ENCODE peak calls at places on chromosomes 2 and 18, in eight cellular contexts. T is HFF-Myc, R is AG04449, Y is WERI-Rb-1, A is sigmoid colon, O is choroid plexus epithelial cell, F is esophagus squamous epithelium, Z is BE2C. C is an unnamed sample.

GRCh38 chr18:36296591-36297418 is 708 bp upstream of the FHOD3 start:
- DNase-seq in T (peak), R (no peak), Y (peak), A (peak), O (peak), F (no peak), Z (peak), C (peak)

GRCh38 chr2:66578853-66579158 is 143.9 kb downstream of the MEIS1 start:
- DNase-seq in T (no peak), R (no peak), Y (no peak), A (no peak), O (no peak), F (no peak), Z (no peak), C (no peak)

GRCh38 chr2:157596992-157597681 is 31.5 kb downstream of the ACVR1C start:
- DNase-seq in T (no peak), R (no peak), Y (no peak), A (peak), O (peak), F (no peak), Z (peak), C (peak)

GRCh38 chr2:57080035-57080434 is 896.2 kb downstream of the CCDC85A start:
- DNase-seq in T (no peak), R (no peak), Y (no peak), A (no peak), O (peak), F (no peak), Z (no peak), C (peak)

GRCh38 chr18:79621501-79621900 is 58.1 kb upstream of the CTDP1 start:
- DNase-seq in T (no peak), R (no peak), Y (no peak), A (no peak), O (no peak), F (no peak), Z (no peak), C (no peak)

GRCh38 chr18:76627444-76627843 is 132.4 kb upstream of the ZNF516 start:
- DNase-seq in T (no peak), R (no peak), Y (no peak), A (no peak), O (no peak), F (no peak), Z (no peak), C (no peak)

GRCh38 chr2:151097118-151097517 is 164.5 kb downstream of the RBM43 start:
- DNase-seq in T (no peak), R (no peak), Y (no peak), A (no peak), O (no peak), F (no peak), Z (no peak), C (no peak)

GRCh38 chr2:163191372-163191771 is 352.8 kb upstream of the KCNH7 start:
- DNase-seq in T (no peak), R (no peak), Y (peak), A (no peak), O (peak), F (no peak), Z (peak), C (peak)

GRCh38 chr2:39689876-39690275 is 24.2 kb downstream of the TMEM178A start:
- DNase-seq in T (no peak), R (no peak), Y (no peak), A (no peak), O (no peak), F (no peak), Z (no peak), C (no peak)

GRCh38 chr18:13610517-13610916 is 115.8 kb downstream of the FAM210A start:
- DNase-seq in T (no peak), R (no peak), Y (no peak), A (peak), O (no peak), F (no peak), Z (no peak), C (no peak)

GRCh38 chr18:13611616-13612110 is 114.7 kb downstream of the FAM210A start:
- DNase-seq in T (no peak), R (no peak), Y (no peak), A (peak), O (peak), F (no peak), Z (no peak), C (peak)

GRCh38 chr18:13612111-13612997 is 114.0 kb downstream of the FAM210A start:
- DNase-seq in T (no peak), R (no peak), Y (no peak), A (peak), O (no peak), F (peak), Z (peak), C (no peak)

GRCh38 chr18:13613099-13613498 is 113.3 kb downstream of the FAM210A start:
- DNase-seq in T (no peak), R (no peak), Y (no peak), A (no peak), O (no peak), F (no peak), Z (no peak), C (no peak)

GRCh38 chr18:13611058-13611615 is 115.2 kb downstream of the FAM210A start:
- DNase-seq in T (no peak), R (no peak), Y (no peak), A (peak), O (peak), F (no peak), Z (no peak), C (peak)
- H3K4me3 ChIP-seq in T (peak), R (peak), Y (no peak), A (peak), O (peak), F (peak), Z (peak), C (peak)

GRCh38 chr2:143840601-143841000 is 679.3 kb downstream of the ZEB2 start:
- DNase-seq in T (no peak), R (no peak), Y (no peak), A (no peak), O (no peak), F (no peak), Z (no peak), C (no peak)
- TF ChIP-seq CTCF in T (no peak), R (no peak), Y (no peak), A (no peak), O (no peak), F (no peak), Z (no peak), C (no peak)

GRCh38 chr2:237892936-237893595 is 33.6 kb downstream of the RAMP1 start:
- DNase-seq in T (no peak), R (no peak), Y (no peak), A (peak), O (no peak), F (no peak), Z (no peak), C (no peak)
- H3K4me3 ChIP-seq in T (no peak), R (no peak), Y (no peak), A (no peak), O (no peak), F (no peak), Z (no peak), C (no peak)

GRCh38 chr2:137677466-137677865 is 286.8 kb upstream of the HNMT start:
- DNase-seq in T (no peak), R (no peak), Y (no peak), A (no peak), O (no peak), F (no peak), Z (no peak), C (no peak)
- TF ChIP-seq CTCF in T (no peak), R (no peak), Y (no peak), A (no peak), O (no peak), F (no peak), Z (no peak), C (no peak)

GRCh38 chr2:3465328-3465727 is 54.0 kb downstream of the ADI1 start:
- DNase-seq in T (no peak), R (no peak), Y (no peak), A (peak), O (no peak), F (no peak), Z (peak), C (no peak)
- H3K4me3 ChIP-seq in T (no peak), R (no peak), Y (no peak), A (no peak), O (no peak), F (no peak), Z (no peak), C (no peak)

GRCh38 chr2:205678743-205679142 is 3.6 kb upstream of the NRP2 start:
- DNase-seq in T (no peak), R (no peak), Y (no peak), A (no peak), O (no peak), F (no peak), Z (no peak), C (no peak)
- TF ChIP-seq CTCF in T (no peak), R (no peak), Y (no peak), A (no peak), O (no peak), F (no peak), Z (no peak), C (no peak)

GRCh38 chr2:218897394-218898108 is 16.9 kb downstream of the WNT10A start:
- DNase-seq in T (no peak), R (no peak), Y (no peak), A (no peak), O (no peak), F (no peak), Z (peak), C (no peak)
- H3K4me3 ChIP-seq in T (no peak), R (no peak), Y (no peak), A (no peak), O (no peak), F (peak), Z (peak), C (no peak)

DNA sequence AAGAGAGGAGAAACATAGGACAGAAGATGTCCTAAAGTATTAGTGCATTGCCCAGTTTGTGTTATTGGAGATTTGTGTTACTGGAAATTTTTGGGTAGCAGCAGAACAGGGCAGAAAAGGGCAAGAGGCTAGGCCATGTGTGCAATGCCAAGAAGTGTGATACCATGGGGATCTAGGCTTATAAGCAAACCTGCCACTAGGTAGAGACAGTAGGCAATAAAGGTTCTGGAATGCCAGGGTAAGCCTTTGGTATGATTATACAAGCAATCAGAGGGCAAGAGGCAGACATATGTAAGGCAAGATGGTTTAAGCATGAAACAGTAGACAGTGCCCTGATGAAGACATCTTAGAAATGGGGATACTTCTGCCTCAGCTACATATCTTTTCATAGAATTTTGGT is 12.3 kb upstream of the CERS6 start:
- DNase-seq in T (no peak), R (no peak), Y (no peak), A (no peak), O (no peak), F (no peak), Z (no peak), C (no peak)
- TF ChIP-seq CTCF in T (no peak), R (no peak), Y (no peak), A (no peak), O (no peak), F (no peak), Z (no peak), C (no peak)

GRCh38 chr2:20575935-20576597 is 74.8 kb downstream of the HS1BP3 start:
- DNase-seq in T (no peak), R (no peak), Y (no peak), A (no peak), O (no peak), F (no peak), Z (no peak), C (no peak)
- H3K4me3 ChIP-seq in T (no peak), R (no peak), Y (no peak), A (no peak), O (no peak), F (no peak), Z (no peak), C (no peak)

C was measured in foreskin fibroblast.